ENCODE peak calls at places on chromosomes 7 and 10, in eight cellular contexts. I is posterior vena cava; U is effector CD4-positive, alpha-beta T cell; B is GM10248; X is NCI-H1930; P is NCI-H1105; V is epithelial cell of esophagus; N is fibroblast of the aortic adventitia. L is an unnamed sample.

GRCh38 chr7:138625849-138626230 is 75.3 kb downstream of the SVOPL start:
- DNase-seq in I (no peak), U (no peak), B (no peak), X (no peak), P (no peak), V (no peak), N (no peak), L (no peak)

GRCh38 chr7:30799206-30799975 is 28.2 kb downstream of the MINDY4 start:
- DNase-seq in I (peak; percentile 89), U (no peak), B (peak; percentile 69), X (no peak), P (no peak), V (peak; percentile 96), N (peak; percentile 95), L (peak; percentile 99)

GRCh38 chr10:127563718-127564553 is 14.8 kb downstream of the NPS start:
- DNase-seq in I (no peak), U (no peak), B (peak; percentile 41), X (no peak), P (no peak), V (peak; percentile 5), N (no peak), L (no peak)

GRCh38 chr10:3110782-3111625 is 43.7 kb downstream of the PFKP start:
- DNase-seq in I (no peak), U (no peak), B (no peak), X (no peak), P (no peak), V (no peak), N (no peak), L (no peak)

GRCh38 chr7:37826825-37827224 is 21.6 kb upstream of the NME8 start:
- DNase-seq in I (no peak), U (no peak), B (peak; percentile 24), X (no peak), P (no peak), V (no peak), N (no peak), L (no peak)

GRCh38 chr10:74418285-74418872 is 267.4 kb downstream of the ADK start:
- DNase-seq in I (no peak), U (no peak), B (no peak), X (peak; percentile 97), P (peak; percentile 89), V (peak; percentile 10), N (no peak), L (peak; percentile 24)

GRCh38 chr10:18231480-18231879 is 91.3 kb downstream of the CACNB2 start:
- DNase-seq in I (no peak), U (no peak), B (no peak), X (no peak), P (no peak), V (no peak), N (no peak), L (no peak)

GRCh38 chr7:110803602-110804143 is 287.3 kb upstream of the LRRN3 start:
- DNase-seq in I (no peak), U (no peak), B (no peak), X (no peak), P (no peak), V (no peak), N (no peak), L (no peak)

GRCh38 chr7:115221484-115221883 is 299.6 kb downstream of the MDFIC start:
- DNase-seq in I (no peak), U (no peak), B (no peak), X (no peak), P (no peak), V (no peak), N (peak; percentile 52), L (no peak)

GRCh38 chr7:43585521-43585920 is 2.6 kb downstream of the STK17A start:
- DNase-seq in I (no peak), U (no peak), B (no peak), X (no peak), P (no peak), V (peak; percentile 88), N (peak; percentile 90), L (peak; percentile 53)

GRCh38 chr10:98295907-98296306 is 27.9 kb upstream of the LOXL4 start:
- DNase-seq in I (no peak), U (no peak), B (no peak), X (no peak), P (no peak), V (no peak), N (peak; percentile 47), L (peak; percentile 79)

GRCh38 chr7:16098058-16098457 is 323.3 kb downstream of the CRPPA start:
- DNase-seq in I (no peak), U (no peak), B (no peak), X (no peak), P (no peak), V (peak; percentile 58), N (no peak), L (peak; percentile 2)

GRCh38 chr7:159049266-159050025 is 95.2 kb downstream of the VIPR2 start:
- DNase-seq in I (peak; percentile 62), U (no peak), B (no peak), X (no peak), P (no peak), V (no peak), N (no peak), L (no peak)

GRCh38 chr7:118183254-118183585 is 744 bp upstream of the LSM8 start:
- DNase-seq in I (no peak), U (no peak), B (no peak), X (no peak), P (peak; percentile 4), V (no peak), N (no peak), L (peak; percentile 17)

L was measured in foreskin fibroblast.